ENCODE peak calls at places on chromosomes 6 and 20, in five cellular contexts. I, E, U, H and G are unnamed samples.

GRCh38 chr6:4265740-4266139 is 130.4 kb upstream of the ECI2 start:
- DNase-seq in I (no peak), E (no peak), U (no peak), H (no peak), G (no peak)

GRCh38 chr6:25369450-25370086 is 90.4 kb downstream of the CARMIL1 start:
- DNase-seq in I (no peak), E (no peak), U (no peak), H (no peak), G (no peak)

GRCh38 chr20:58555078-58555765 is 40.0 kb upstream of the APCDD1L start:
- DNase-seq in I (no peak), E (no peak), U (peak), H (peak), G (no peak)

GRCh38 chr20:343107-343506 is 3.8 kb upstream of the NRSN2 start:
- DNase-seq in I (no peak), E (no peak), U (no peak), H (no peak), G (no peak)

GRCh38 chr6:2376429-2377355 is 131.3 kb upstream of the GMDS start:
- DNase-seq in I (no peak), E (no peak), U (no peak), H (peak), G (no peak)

GRCh38 chr6:34485321-34486060 is 19.6 kb downstream of the PACSIN1 start:
- DNase-seq in I (peak), E (no peak), U (no peak), H (no peak), G (no peak)

GRCh38 chr20:13318871-13319521 is 97.9 kb downstream of the ISM1 start:
- DNase-seq in I (no peak), E (no peak), U (no peak), H (no peak), G (no peak)

GRCh38 chr6:90390379-90390778 is 93.7 kb upstream of the BACH2 start:
- DNase-seq in I (no peak), E (no peak), U (no peak), H (no peak), G (no peak)

GRCh38 chr6:148513145-148514071 is 170.8 kb downstream of the SASH1 start:
- DNase-seq in I (peak), E (no peak), U (no peak), H (peak), G (no peak)

GRCh38 chr6:139369568-139370046 is 4.8 kb downstream of the CITED2 start:
- DNase-seq in I (no peak), E (no peak), U (peak), H (peak), G (peak)

GRCh38 chr6:163248051-163248450 is 166.5 kb upstream of the QKI start:
- DNase-seq in I (no peak), E (no peak), U (no peak), H (no peak), G (no peak)

GRCh38 chr6:79030511-79030910 is 47.5 kb downstream of the PHIP start:
- DNase-seq in I (no peak), E (no peak), U (no peak), H (no peak), G (no peak)

GRCh38 chr6:105993341-105993740 is 92.8 kb upstream of the PRDM1 start:
- DNase-seq in I (no peak), E (no peak), U (no peak), H (no peak), G (no peak)

GRCh38 chr20:6053776-6054688 is at the start of gene LRRN4:
- DNase-seq in I (no peak), E (no peak), U (peak), H (peak), G (no peak)

GRCh38 chr6:150992682-150993081 is 127.2 kb downstream of the MTHFD1L start:
- DNase-seq in I (no peak), E (no peak), U (no peak), H (peak), G (no peak)

GRCh38 chr20:23246682-23247664 is 103.6 kb upstream of the NXT1 start:
- DNase-seq in I (no peak), E (no peak), U (peak), H (no peak), G (peak)

GRCh38 chr6:85008311-85009015 is 244.1 kb upstream of the TBX18 start:
- DNase-seq in I (no peak), E (no peak), U (no peak), H (peak), G (no peak)

GRCh38 chr20:54622338-54623280 is 147.2 kb downstream of the DOK5 start:
- DNase-seq in I (no peak), E (no peak), U (no peak), H (peak), G (no peak)

GRCh38 chr6:41967312-41968287 is 26.0 kb upstream of the CCND3 start:
- DNase-seq in I (no peak), E (no peak), U (no peak), H (peak), G (no peak)

GRCh38 chr6:25279748-25280616 is 808 bp downstream of the CARMIL1 start:
- DNase-seq in I (peak), E (no peak), U (peak), H (no peak), G (peak)

GRCh38 chr6:16804515-16805161 is 43.4 kb upstream of the ATXN1 start:
- DNase-seq in I (no peak), E (no peak), U (no peak), H (no peak), G (no peak)

GRCh38 chr6:148565931-148566663 is 180.7 kb upstream of the UST start:
- DNase-seq in I (no peak), E (no peak), U (peak), H (peak), G (peak)

GRCh38 chr6:3418521-3419060 is 38.3 kb downstream of the SLC22A23 start:
- DNase-seq in I (no peak), E (no peak), U (no peak), H (no peak), G (no peak)

GRCh38 chr20:31740208-31740607 is 1.1 kb downstream of the TPX2 start:
- DNase-seq in I (no peak), E (no peak), U (no peak), H (peak), G (peak)

GRCh38 chr20:53840462-53841000 is 229.9 kb downstream of the BCAS1 start:
- DNase-seq in I (no peak), E (no peak), U (no peak), H (no peak), G (no peak)

GRCh38 chr6:5787054-5787720 is 219.5 kb downstream of the NRN1 start:
- DNase-seq in I (no peak), E (no peak), U (no peak), H (no peak), G (no peak)

GRCh38 chr20:57570898-57571297 is 10.0 kb downstream of the PCK1 start:
- DNase-seq in I (no peak), E (no peak), U (no peak), H (no peak), G (no peak)

GRCh38 chr20:52494244-52494643 is 302.7 kb upstream of the ZFP64 start:
- DNase-seq in I (peak), E (no peak), U (peak), H (peak), G (no peak)

GRCh38 chr6:28907394-28907793 is 16.4 kb downstream of the TRIM27 start:
- DNase-seq in I (no peak), E (no peak), U (no peak), H (peak), G (no peak)

GRCh38 chr6:108806669-108807068 is 41.6 kb upstream of the ARMC2 start:
- DNase-seq in I (no peak), E (no peak), U (no peak), H (peak), G (no peak)

GRCh38 chr6:43883698-43884659 is 114.0 kb downstream of the VEGFA start:
- DNase-seq in I (no peak), E (no peak), U (no peak), H (no peak), G (peak)

GRCh38 chr6:126175251-126175650 is 164.7 kb upstream of the CENPW start:
- DNase-seq in I (no peak), E (no peak), U (no peak), H (peak), G (no peak)

GRCh38 chr6:54074109-54074508 is 37.1 kb upstream of the MLIP start:
- DNase-seq in I (no peak), E (no peak), U (no peak), H (no peak), G (no peak)

GRCh38 chr6:33959661-33960344 is 156.0 kb upstream of the MLN start:
- DNase-seq in I (no peak), E (no peak), U (no peak), H (no peak), G (no peak)

GRCh38 chr6:11009353-11009752 is 34.8 kb downstream of the ELOVL2 start:
- DNase-seq in I (no peak), E (no peak), U (no peak), H (no peak), G (no peak)

GRCh38 chr6:13715444-13715883 is 3.8 kb upstream of the RANBP9 start:
- DNase-seq in I (no peak), E (no peak), U (no peak), H (peak), G (peak)

GRCh38 chr20:18715564-18715963 is 98.0 kb upstream of the SCP2D1 start:
- DNase-seq in I (no peak), E (no peak), U (no peak), H (no peak), G (no peak)

GRCh38 chr20:18717062-18717461 is 96.5 kb upstream of the SCP2D1 start:
- DNase-seq in I (no peak), E (no peak), U (no peak), H (no peak), G (no peak)

GRCh38 chr20:18719426-18719825 is 94.2 kb upstream of the SCP2D1 start:
- DNase-seq in I (no peak), E (no peak), U (no peak), H (peak), G (no peak)

GRCh38 chr20:18721716-18722115 is 91.9 kb upstream of the SCP2D1 start:
- DNase-seq in I (no peak), E (no peak), U (no peak), H (no peak), G (no peak)

GRCh38 chr20:18718129-18718528 is 95.5 kb upstream of the SCP2D1 start:
- DNase-seq in I (no peak), E (no peak), U (no peak), H (no peak), G (no peak)
- TF ChIP-seq CTCF in I (no peak), E (no peak), U (no peak), H (no peak), G (peak)

GRCh38 chr20:22098451-22098850 is 393.0 kb downstream of the PAX1 start:
- DNase-seq in I (no peak), E (no peak), U (no peak), H (no peak), G (no peak)
- TF ChIP-seq CTCF in I (no peak), E (no peak), U (no peak), H (no peak), G (no peak)

DNA sequence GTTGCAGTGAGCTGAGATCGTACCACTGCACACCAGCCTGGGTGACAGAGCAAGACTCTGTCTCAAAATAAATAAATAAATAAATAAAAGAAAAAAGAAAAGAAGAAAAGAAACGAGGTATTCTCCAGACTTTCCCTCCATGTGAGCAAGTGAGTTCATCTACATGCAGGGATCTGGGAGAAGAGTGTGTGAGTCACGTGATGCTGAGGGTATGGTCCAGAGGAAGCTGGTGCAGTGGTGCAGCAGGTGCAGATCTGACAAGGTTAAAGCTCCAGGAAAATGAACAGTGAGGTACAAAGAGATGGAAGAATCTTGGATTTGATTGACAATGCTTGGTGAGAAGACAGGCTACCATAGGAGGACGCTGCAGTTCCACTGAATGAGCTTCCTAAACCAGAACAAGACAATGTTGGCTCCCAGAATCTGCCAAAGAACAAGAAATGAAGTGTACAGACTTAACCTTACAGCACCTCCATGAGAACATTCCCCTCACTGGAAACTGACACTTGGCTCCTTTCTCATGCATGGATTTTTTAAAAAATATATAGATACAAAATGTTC is 79.5 kb upstream of the BTBD3 start:
- DNase-seq in I (no peak), E (no peak), U (no peak), H (no peak), G (no peak)
- TF ChIP-seq CTCF in I (no peak), E (no peak), U (no peak), H (no peak), G (no peak)

DNA sequence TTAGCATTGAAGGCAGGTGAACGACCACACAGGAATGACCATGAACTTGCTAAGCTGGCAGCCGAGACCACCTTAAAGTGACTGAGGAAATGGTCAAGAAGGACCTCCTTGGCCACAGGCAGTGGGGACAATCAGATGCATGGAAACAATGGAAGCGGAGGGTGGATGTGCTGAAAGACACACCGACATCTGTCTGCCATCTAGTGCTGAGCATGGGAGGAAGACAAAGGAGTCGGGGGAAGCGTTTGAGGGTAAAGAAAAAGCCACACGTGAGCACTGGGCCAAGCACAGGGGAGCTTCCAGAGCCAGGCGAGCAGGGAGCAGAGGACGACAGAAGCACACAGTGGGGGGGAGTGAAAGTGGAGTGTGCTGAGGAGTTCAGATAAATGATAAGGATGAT is 367.8 kb downstream of the ZFAND3 start:
- DNase-seq in I (peak), E (no peak), U (no peak), H (no peak), G (no peak)
- TF ChIP-seq CTCF in I (peak), E (no peak), U (no peak), H (no peak), G (no peak)

GRCh38 chr6:130366011-130366963 is at the start of gene TMEM200A:
- DNase-seq in I (peak), E (no peak), U (peak), H (peak), G (peak)
- TF ChIP-seq CTCF in I (no peak), E (no peak), U (no peak), H (no peak), G (no peak)